ENCODE peak calls at places on chromosomes 16 and 17, in nine cellular contexts. D, Y, T, U, I, X, E, R and M are unnamed samples. For H3K4me1, the result is how much of the 10 kb centered on the place peaks cover.

GRCh38 chr17:32495347-32496253 is 8.8 kb downstream of the CDK5R1 start:
- DNase-seq in X (no peak), U (peak), D (no peak), E (no peak), R (no peak), I (peak), Y (peak), T (no peak), M (no peak)

GRCh38 chr17:30172560-30172959 is 55.9 kb downstream of the NSRP1 start:
- DNase-seq in U (no peak), X (no peak), E (no peak), R (no peak), I (no peak), T (no peak), Y (no peak), D (no peak), M (no peak)

GRCh38 chr17:17844079-17844478 is 7.3 kb upstream of the SREBF1 start:
- DNase-seq in Y (no peak), E (no peak), I (no peak), U (no peak), R (no peak), D (no peak), T (no peak), X (no peak), M (no peak)

GRCh38 chr16:54792811-54793210 is 137.9 kb upstream of the IRX5 start:
- DNase-seq in T (no peak), I (no peak), R (no peak), Y (no peak), X (no peak), U (no peak), D (no peak), E (no peak), M (no peak)

GRCh38 chr17:7573324-7574080 is 5.9 kb upstream of the CD68 start:
- DNase-seq in X (peak), D (peak), R (peak), E (peak), I (peak), Y (peak), T (peak), U (peak), M (peak)

GRCh38 chr16:86353934-86354333 is 156.4 kb upstream of the FOXF1 start:
- DNase-seq in D (no peak), E (no peak), I (no peak), U (no peak), Y (no peak), R (no peak), T (no peak), X (no peak), M (no peak)

GRCh38 chr17:80224098-80224497 is 3.9 kb downstream of the SLC26A11 start:
- DNase-seq in U (no peak), X (no peak), I (no peak), R (no peak), D (no peak), E (no peak), T (no peak), Y (no peak), M (no peak)

GRCh38 chr17:36854982-36855381 is 82.3 kb upstream of the LHX1 start:
- DNase-seq in D (no peak), R (no peak), U (no peak), Y (no peak), I (no peak), E (no peak), X (no peak), T (no peak), M (no peak)

GRCh38 chr16:85137323-85138072 is 25.2 kb upstream of the CIBAR2 start:
- DNase-seq in D (peak), Y (peak), R (peak), T (peak), E (no peak), I (peak), X (no peak), U (peak), M (peak)

GRCh38 chr16:85810742-85811115 is 11.2 kb downstream of the COX4I1 start:
- DNase-seq in R (no peak), T (no peak), U (no peak), I (no peak), D (no peak), Y (no peak), E (no peak), X (no peak), M (no peak)

GRCh38 chr17:79473111-79473835 is 137.6 kb downstream of the RBFOX3 start:
- DNase-seq in I (no peak), R (no peak), U (no peak), X (no peak), D (no peak), E (no peak), T (no peak), Y (no peak), M (no peak)

GRCh38 chr17:65711671-65712276 is 150.3 kb upstream of the AXIN2 start:
- DNase-seq in D (no peak), U (no peak), R (no peak), I (no peak), T (no peak), X (no peak), E (no peak), Y (no peak), M (no peak)

GRCh38 chr17:30226878-30227277 is 8.6 kb downstream of the SLC6A4 start:
- DNase-seq in T (no peak), Y (no peak), U (no peak), X (no peak), I (no peak), E (no peak), R (no peak), D (no peak), M (no peak)

GRCh38 chr17:511833-512251 is 159.2 kb upstream of the RPH3AL start:
- DNase-seq in R (no peak), X (no peak), I (no peak), E (no peak), Y (peak), D (no peak), T (no peak), U (no peak), M (no peak)

GRCh38 chr17:41728056-41728455 is 6.4 kb downstream of the HAP1 start:
- DNase-seq in X (no peak), I (no peak), T (no peak), U (no peak), E (no peak), Y (no peak), D (no peak), R (no peak), M (no peak)

GRCh38 chr16:69481901-69482341 is 57.5 kb downstream of the CYB5B start:
- DNase-seq in T (peak), D (peak), I (peak), U (peak), R (peak), X (no peak), E (no peak), Y (peak), M (peak)

GRCh38 chr17:44376779-44377178 is 12.7 kb downstream of the ITGA2B start:
- DNase-seq in E (no peak), I (no peak), U (no peak), R (no peak), T (no peak), X (no peak), D (no peak), Y (no peak), M (no peak)

DNA sequence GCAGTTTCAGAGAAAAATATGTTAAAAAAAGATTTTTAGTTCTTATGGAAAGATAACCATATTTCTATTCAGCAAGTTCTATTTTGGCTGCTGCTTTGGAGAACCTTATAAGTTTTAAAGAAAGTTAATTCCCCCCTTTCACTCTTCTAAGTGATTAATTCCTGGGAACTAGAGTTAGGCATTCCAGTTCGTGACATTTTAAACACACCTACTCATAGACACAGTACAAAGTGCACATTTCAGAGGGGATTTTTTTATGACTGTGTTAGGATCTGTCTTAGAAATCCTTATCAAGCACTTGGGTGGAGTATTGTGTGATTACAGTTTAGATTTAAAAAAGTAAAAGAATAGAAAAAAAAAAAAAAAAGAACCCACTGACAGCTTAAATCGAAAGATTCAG is 3.5 kb upstream of the CDH11 start:
- DNase-seq in D (no peak), E (no peak), T (no peak), R (no peak), I (no peak), U (no peak), Y (no peak), X (no peak), M (no peak)
- H3K4me3 ChIP-seq in D (no peak), E (no peak), T (no peak), R (no peak), I (no peak), U (no peak), Y (no peak), X (no peak), M (no peak)

DNA sequence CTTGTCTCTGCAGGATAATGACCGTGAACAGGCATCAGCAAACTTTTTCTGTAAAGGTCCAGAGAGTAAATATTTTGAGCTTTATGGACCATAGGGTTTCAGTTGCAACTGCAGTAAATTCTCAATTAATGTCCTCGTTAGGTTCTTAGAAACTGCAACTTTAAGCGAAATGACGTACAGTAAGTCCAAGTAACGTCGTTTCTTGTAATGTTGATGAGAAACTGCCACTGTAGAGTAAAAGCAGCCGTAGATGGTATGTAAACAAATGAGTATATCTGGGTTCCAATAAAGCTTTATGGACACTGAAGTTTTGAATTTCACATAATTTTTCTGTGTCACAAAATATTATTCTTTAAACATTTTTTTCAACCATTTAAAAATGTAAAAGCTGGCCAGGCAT is 4.9 kb downstream of the CHD9 start:
- DNase-seq in X (no peak), I (no peak), D (no peak), U (no peak), R (no peak), T (no peak), Y (no peak), E (no peak), M (no peak)
- H3K4me1 ChIP-seq in X (under half), I (under half), D (under half), U (half or more), R (under half), T (under half), Y (under half), E (under half), M (under half)

DNA sequence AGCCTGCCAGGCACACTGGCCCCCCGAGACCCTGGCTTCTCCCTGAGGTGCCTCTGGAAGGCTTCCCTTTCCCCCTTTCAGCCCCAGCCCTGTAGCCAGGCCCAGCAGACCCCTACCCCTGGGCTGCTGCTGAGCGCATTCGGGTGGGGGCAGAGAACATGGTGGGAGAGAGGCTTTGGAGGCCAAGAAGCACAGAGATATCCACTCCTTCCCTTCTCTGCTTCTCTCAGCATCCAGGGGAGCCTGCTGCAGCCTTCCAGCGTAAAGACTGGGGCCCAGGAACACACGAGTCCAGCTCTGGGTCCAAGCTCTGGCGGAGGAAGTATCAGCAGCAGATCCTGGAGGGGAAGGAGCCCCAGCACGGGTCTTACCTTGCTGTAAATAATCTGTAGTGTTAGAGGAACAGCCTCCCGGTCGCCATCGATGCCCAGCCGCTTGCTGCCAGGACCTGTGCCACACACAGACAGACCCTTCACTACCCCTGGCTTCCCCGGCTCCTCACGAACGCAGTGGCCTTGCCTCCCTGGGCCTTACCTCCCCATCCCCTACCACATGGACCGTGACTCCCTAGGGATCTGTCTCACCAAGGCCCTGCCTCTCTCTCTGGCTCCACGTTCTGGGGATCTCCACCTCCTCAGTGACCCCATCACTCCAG is 17.0 kb upstream of the PIK3R6 start:
- DNase-seq in I (no peak), X (no peak), Y (no peak), U (no peak), E (no peak), R (no peak), T (no peak), D (no peak), M (no peak)
- H3K27ac ChIP-seq in I (no peak), X (peak), Y (no peak), U (no peak), E (no peak), R (no peak), T (no peak), D (no peak), M (no peak)

DNA sequence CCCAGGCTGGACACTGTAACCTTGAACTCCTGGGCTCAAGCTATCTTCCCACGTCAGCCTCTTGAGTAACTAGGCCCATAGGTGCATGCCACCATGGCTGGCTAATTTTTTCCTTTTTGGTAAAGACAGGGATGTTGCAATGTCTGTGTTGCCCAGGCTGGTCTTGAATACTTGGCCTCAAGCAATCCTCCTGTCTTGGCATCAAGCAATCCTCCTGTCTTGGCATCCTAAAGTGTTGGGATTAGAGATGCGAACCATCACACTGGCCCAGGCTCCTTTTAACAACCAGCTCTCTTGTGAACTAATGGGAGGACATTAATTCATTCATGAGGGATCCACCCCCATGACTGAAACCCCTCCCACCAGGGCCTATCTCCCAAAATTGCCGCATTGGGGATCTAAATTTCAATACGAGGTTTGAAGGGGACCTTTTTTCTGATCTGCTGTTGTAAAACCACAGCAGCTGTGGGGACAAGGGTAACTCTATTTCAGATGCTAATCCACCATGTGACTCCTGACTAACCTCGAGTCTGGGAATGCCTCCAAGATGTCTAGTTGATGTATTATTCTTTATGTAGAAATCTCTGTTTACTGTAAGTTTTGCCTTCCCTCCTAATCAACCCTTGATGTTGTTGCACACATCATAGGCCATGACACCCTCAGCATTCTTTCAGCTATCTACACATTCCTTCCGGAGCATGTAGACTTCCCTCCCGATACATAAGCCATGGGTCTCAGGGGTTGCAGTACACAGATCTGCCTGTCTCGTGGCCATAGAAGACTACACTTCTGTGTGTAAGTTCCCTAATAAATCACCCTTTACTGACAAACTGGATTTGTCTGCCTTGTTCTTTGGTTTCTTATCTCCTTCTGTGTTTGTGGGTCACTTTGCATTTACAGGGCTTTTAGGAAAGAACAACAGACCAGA is 37.6 kb downstream of the RNF112 start:
- DNase-seq in X (no peak), Y (peak), T (no peak), E (no peak), U (no peak), D (no peak), R (no peak), I (no peak), M (peak)
- H3K4me3 ChIP-seq in X (no peak), Y (no peak), T (no peak), E (no peak), U (no peak), D (no peak), R (no peak), I (no peak), M (no peak)